ENCODE peak calls at places on chromosomes 7 and 10, in six cellular contexts. R is thyroid gland, N is DND-41, W is adrenal gland, O is BE2C, B is K562. G is an unnamed sample. For H3K27me3, the result is how much of the 10 kb centered on the place peaks cover.

GRCh38 chr10:115094605-115095004 is 1.4 kb downstream of the ATRNL1 start:
- DNase-seq in R (no peak), N (no peak), B (no peak), O (no peak), W (no peak), G (no peak)

GRCh38 chr7:26603631-26604030 is 260.8 kb downstream of the SKAP2 start:
- DNase-seq in R (no peak), O (no peak), B (no peak), W (no peak), N (no peak), G (no peak)

GRCh38 chr7:150983893-150984368 is 5.8 kb upstream of the KCNH2 start:
- DNase-seq in R (no peak), O (no peak), W (no peak), B (peak), N (peak), G (no peak)

GRCh38 chr7:17274551-17275245 is 23.8 kb upstream of the AHR start:
- DNase-seq in N (peak), B (no peak), O (no peak), W (no peak), R (no peak), G (no peak)

GRCh38 chr10:86594535-86594934 is 59.8 kb upstream of the OPN4 start:
- DNase-seq in N (no peak), O (no peak), W (no peak), B (no peak), R (no peak), G (no peak)

GRCh38 chr7:133484135-133484534 is 231.3 kb downstream of the EXOC4 start:
- DNase-seq in B (no peak), O (no peak), W (no peak), N (peak), R (no peak), G (peak)

GRCh38 chr10:6173203-6173602 is 29.5 kb upstream of the PFKFB3 start:
- DNase-seq in W (no peak), N (peak), R (no peak), B (peak), O (no peak), G (peak)

GRCh38 chr7:139748373-139748765 is 29.4 kb downstream of the HIPK2 start:
- DNase-seq in O (no peak), N (no peak), R (no peak), W (no peak), B (no peak), G (no peak)

GRCh38 chr10:62858364-62858763 is 42.2 kb upstream of the EGR2 start:
- DNase-seq in R (no peak), N (no peak), B (no peak), W (no peak), O (no peak), G (no peak)

GRCh38 chr10:92657024-92657423 is 32.7 kb upstream of the HHEX start:
- DNase-seq in W (no peak), N (no peak), B (no peak), O (no peak), R (no peak), G (no peak)

GRCh38 chr7:94289071-94289470 is 105.6 kb upstream of the COL1A2 start:
- DNase-seq in N (no peak), R (peak), B (no peak), W (peak), O (peak), G (peak)

GRCh38 chr10:61839911-61840310 is 61.6 kb upstream of the ARID5B start:
- DNase-seq in N (no peak), W (no peak), O (no peak), B (no peak), R (no peak), G (no peak)

GRCh38 chr7:146185844-146186243 is 69.2 kb downstream of the CNTNAP2 start:
- DNase-seq in O (no peak), R (no peak), W (no peak), B (no peak), N (no peak), G (no peak)

GRCh38 chr7:130393799-130394411 is 13.6 kb downstream of the CPA1 start:
- DNase-seq in R (no peak), N (no peak), W (no peak), B (no peak), O (no peak), G (no peak)

GRCh38 chr10:46553238-46554049 is 3.0 kb downstream of the GPRIN2 start:
- DNase-seq in N (peak), R (peak), B (no peak), O (peak), W (peak), G (peak)

GRCh38 chr10:113007343-113007771 is 57.3 kb downstream of the TCF7L2 start:
- DNase-seq in W (no peak), N (peak), B (no peak), R (no peak), O (no peak), G (no peak)

GRCh38 chr7:47380325-47381131 is 201.4 kb downstream of the TNS3 start:
- DNase-seq in N (no peak), O (no peak), B (no peak), W (no peak), R (peak), G (no peak)

GRCh38 chr10:110426294-110427153 is 71.2 kb upstream of the DUSP5 start:
- DNase-seq in B (no peak), O (no peak), W (no peak), N (no peak), R (no peak), G (no peak)

GRCh38 chr7:69756235-69756634 is 158.0 kb downstream of the AUTS2 start:
- DNase-seq in B (no peak), N (no peak), O (no peak), R (no peak), W (no peak), G (no peak)

GRCh38 chr10:114022292-114022691 is 21.4 kb upstream of the ADRB1 start:
- DNase-seq in N (no peak), O (peak), R (no peak), B (no peak), W (no peak), G (peak)

GRCh38 chr7:122316467-122317394 is 12.2 kb upstream of the FEZF1 start:
- DNase-seq in R (no peak), B (no peak), W (no peak), O (no peak), N (no peak), G (no peak)

GRCh38 chr7:111045469-111045868 is 45.5 kb upstream of the LRRN3 start:
- DNase-seq in B (no peak), N (no peak), W (peak), O (no peak), R (peak), G (no peak)

DNA sequence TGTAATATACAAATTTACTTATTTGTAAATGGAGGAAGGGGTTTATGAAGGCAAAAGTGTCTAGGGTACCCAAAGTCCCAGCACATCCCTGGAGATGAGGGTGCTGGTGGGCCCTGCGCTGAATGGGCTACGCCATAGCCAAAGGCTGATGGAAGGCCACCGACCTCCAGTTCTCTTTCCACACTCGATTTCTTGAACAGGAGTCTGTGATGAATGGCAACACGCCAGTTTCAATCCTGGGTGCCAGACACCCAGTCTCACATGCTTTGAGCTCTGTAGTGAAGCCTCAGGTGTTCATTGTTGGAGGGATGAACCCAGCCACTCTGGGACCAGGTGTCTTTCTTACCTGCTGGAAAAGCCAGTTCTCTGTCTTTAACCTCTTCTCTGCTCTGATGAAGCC is 752 bp downstream of the LRMDA start:
- DNase-seq in W (peak), N (no peak), B (no peak), R (peak), O (peak), G (no peak)
- H3K27me3 ChIP-seq in W (under half), N (under half), B (under half), R (under half), O (under half), G (under half)

GRCh38 chr10:125002423-125003145 is 60.7 kb downstream of the ZRANB1 start:
- DNase-seq in B (no peak), O (no peak), N (no peak), R (no peak), W (peak), G (no peak)

GRCh38 chr10:125004571-125005311 is 62.8 kb downstream of the ZRANB1 start:
- DNase-seq in R (no peak), N (no peak), B (no peak), O (no peak), W (peak), G (peak)

GRCh38 chr10:125002044-125002422 is 60.1 kb downstream of the ZRANB1 start:
- DNase-seq in O (no peak), W (peak), N (no peak), B (no peak), R (no peak), G (no peak)

GRCh38 chr10:125003901-125004467 is 62.1 kb downstream of the ZRANB1 start:
- DNase-seq in N (no peak), O (no peak), W (no peak), R (no peak), B (no peak), G (no peak)

DNA sequence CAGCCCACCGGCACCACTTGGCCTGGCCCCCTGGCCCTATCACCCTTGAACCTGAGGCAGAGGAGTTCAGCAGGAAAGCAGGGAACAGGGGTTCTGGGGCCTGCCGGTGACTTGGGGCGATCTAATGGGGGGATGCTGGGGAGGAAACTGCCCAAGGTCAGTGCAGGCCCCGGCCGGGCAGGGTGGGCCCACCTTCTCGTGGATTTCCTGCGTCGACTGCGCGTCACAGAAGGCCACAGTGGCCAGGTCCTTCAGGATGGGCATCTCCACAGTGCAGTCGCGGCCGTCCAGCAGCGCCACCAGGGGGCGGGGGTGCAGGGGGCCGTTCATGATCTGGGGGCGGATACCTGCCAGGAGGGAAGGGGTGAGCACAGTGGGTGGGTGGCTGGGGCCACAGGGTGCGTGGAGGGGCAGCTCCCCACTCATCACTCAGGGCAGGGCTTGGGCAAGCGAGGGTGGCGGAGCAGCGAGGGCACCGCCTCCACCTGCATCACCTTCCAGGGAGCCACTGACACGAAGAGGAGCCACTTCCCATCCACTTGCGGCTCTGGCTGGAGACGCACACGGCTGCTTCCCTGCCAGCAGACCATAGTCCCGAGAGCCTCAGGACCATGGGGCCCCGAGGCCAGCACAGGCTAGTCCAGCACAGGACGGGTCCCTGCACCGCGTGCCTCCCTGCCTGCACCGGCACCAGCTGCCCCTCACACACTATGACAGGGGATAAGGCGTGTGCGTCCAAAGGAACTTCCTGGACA is 61.4 kb downstream of the ZRANB1 start:
- DNase-seq in R (no peak), W (peak), B (no peak), O (no peak), N (no peak), G (no peak)
- TF ChIP-seq CTCF in R (no peak), W (no peak), B (no peak), O (no peak), N (peak), G (peak)

DNA sequence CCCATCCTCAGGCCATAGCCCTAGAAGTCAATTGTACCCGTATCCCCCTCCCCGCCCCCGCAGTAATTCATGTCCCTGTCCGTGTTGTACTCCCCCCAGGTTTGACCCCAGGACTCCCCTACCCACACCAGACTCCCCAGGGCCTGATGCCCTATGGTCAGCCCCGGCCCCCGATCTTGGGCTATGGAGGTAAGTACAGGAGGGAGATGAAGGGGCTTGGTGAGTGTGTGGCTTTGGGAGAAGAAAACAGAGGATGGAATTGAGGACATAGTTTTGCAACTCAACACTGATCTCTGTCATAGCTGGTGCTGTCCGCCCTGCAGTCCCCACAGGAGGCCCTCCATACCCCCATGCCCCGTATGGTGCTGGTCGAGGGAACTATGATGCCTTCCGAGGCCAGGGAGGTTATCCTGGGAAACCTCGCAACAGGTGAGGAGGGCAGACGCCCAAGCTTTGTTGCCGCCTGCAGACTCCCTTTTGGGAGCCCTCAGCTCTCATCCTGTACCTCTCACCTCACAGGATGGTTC is 1.5 kb downstream of the UFSP1 start:
- DNase-seq in O (no peak), R (no peak), W (no peak), N (no peak), B (no peak), G (no peak)
- H3K4me3 ChIP-seq in O (peak), R (no peak), W (no peak), N (no peak), B (peak), G (no peak)

GRCh38 chr7:818031-818699 is 14.1 kb upstream of the SUN1 start:
- DNase-seq in W (no peak), B (no peak), O (no peak), N (no peak), R (no peak), G (no peak)
- H3K27me3 ChIP-seq in W (under half), B (under half), O (under half), N (under half), R (under half), G (under half)

GRCh38 chr7:46131916-46132795 is 211.1 kb upstream of the IGFBP3 start:
- DNase-seq in B (no peak), N (no peak), R (peak), O (no peak), W (no peak), G (no peak)
- TF ChIP-seq CTCF in B (no peak), N (no peak), R (no peak), O (no peak), W (no peak), G (peak)

DNA sequence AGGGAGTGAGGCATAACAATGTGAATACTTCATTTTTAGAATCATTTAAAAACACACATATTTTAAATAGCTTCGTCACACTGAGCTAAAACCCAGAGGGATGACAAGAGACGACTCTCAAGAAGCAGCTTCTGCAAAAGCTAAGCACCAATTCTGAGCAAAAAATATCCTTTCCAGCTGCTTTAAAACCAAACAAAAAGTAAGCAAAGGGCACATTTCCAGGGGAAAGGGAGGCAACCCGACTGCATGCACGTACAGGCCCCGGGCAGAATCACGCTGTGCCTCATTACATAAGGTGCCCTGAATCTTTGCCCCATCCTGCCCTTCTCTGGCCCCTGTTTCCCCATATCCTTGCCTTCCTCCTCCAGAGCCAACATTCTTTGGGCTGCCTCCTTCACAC is 78.4 kb downstream of the DGKI start:
- DNase-seq in B (no peak), N (no peak), W (no peak), R (no peak), O (no peak), G (no peak)
- H3K4me3 ChIP-seq in B (no peak), N (no peak), W (no peak), R (no peak), O (no peak), G (no peak)

G was measured in WERI-Rb-1.